ENCODE peak calls at places on chromosomes 3 and 15, in eight cellular contexts. One of them, this sample, is unnamed.

GRCh38 chr3:97105989-97106651 is 291.7 kb downstream of the EPHA6 start:
- DNase-seq in GM23338: no peak
- DNase-seq in heart right ventricle: no peak
- DNase-seq in AG09319: no peak
- DNase-seq in stomach: no peak
- DNase-seq in right atrium auricular region: no peak
- DNase-seq in GM13976: no peak
- DNase-seq in RWPE1: no peak
- DNase-seq in this sample: no peak

GRCh38 chr3:160449660-160450598 is at the start of gene TRIM59:
- DNase-seq in GM23338: peak; percentile 99
- DNase-seq in heart right ventricle: peak; percentile 57
- DNase-seq in AG09319: peak; percentile 91
- DNase-seq in stomach: peak; percentile 94
- DNase-seq in right atrium auricular region: peak; percentile 68
- DNase-seq in GM13976: peak; percentile 100
- DNase-seq in RWPE1: peak; percentile 98
- DNase-seq in this sample: peak; percentile 97

GRCh38 chr3:114121996-114122709 is 56.7 kb downstream of the DRD3 start:
- DNase-seq in GM23338: no peak
- DNase-seq in heart right ventricle: peak; percentile 60
- DNase-seq in AG09319: peak; percentile 12
- DNase-seq in stomach: no peak
- DNase-seq in right atrium auricular region: no peak
- DNase-seq in GM13976: no peak
- DNase-seq in RWPE1: no peak
- DNase-seq in this sample: no peak

GRCh38 chr3:143134446-143134845 is 14.9 kb downstream of the CHST2 start:
- DNase-seq in GM23338: no peak
- DNase-seq in heart right ventricle: no peak
- DNase-seq in AG09319: no peak
- DNase-seq in stomach: no peak
- DNase-seq in right atrium auricular region: no peak
- DNase-seq in GM13976: no peak
- DNase-seq in RWPE1: no peak
- DNase-seq in this sample: no peak

GRCh38 chr3:30886888-30887287 is 7.6 kb downstream of the GADL1 start:
- DNase-seq in GM23338: no peak
- DNase-seq in heart right ventricle: no peak
- DNase-seq in AG09319: no peak
- DNase-seq in stomach: no peak
- DNase-seq in right atrium auricular region: no peak
- DNase-seq in GM13976: no peak
- DNase-seq in RWPE1: no peak
- DNase-seq in this sample: no peak

GRCh38 chr3:132726341-132726823 is 4.2 kb upstream of the NPHP3 start:
- DNase-seq in GM23338: peak; percentile 59
- DNase-seq in heart right ventricle: no peak
- DNase-seq in AG09319: no peak
- DNase-seq in stomach: no peak
- DNase-seq in right atrium auricular region: no peak
- DNase-seq in GM13976: peak; percentile 40
- DNase-seq in RWPE1: peak; percentile 16
- DNase-seq in this sample: no peak

GRCh38 chr15:73109751-73110150 is 57.5 kb downstream of the NEO1 start:
- DNase-seq in GM23338: no peak
- DNase-seq in heart right ventricle: no peak
- DNase-seq in AG09319: no peak
- DNase-seq in stomach: no peak
- DNase-seq in right atrium auricular region: no peak
- DNase-seq in GM13976: no peak
- DNase-seq in RWPE1: no peak
- DNase-seq in this sample: no peak

GRCh38 chr15:82621970-82622369 is 25.2 kb downstream of the CPEB1 start:
- DNase-seq in GM23338: peak; percentile 45
- DNase-seq in heart right ventricle: no peak
- DNase-seq in AG09319: no peak
- DNase-seq in stomach: no peak
- DNase-seq in right atrium auricular region: no peak
- DNase-seq in GM13976: no peak
- DNase-seq in RWPE1: no peak
- DNase-seq in this sample: no peak

GRCh38 chr3:8741581-8742355 is 8.2 kb downstream of the CAV3 start:
- DNase-seq in GM23338: peak; percentile 85
- DNase-seq in heart right ventricle: peak; percentile 58
- DNase-seq in AG09319: peak; percentile 39
- DNase-seq in stomach: no peak
- DNase-seq in right atrium auricular region: no peak
- DNase-seq in GM13976: no peak
- DNase-seq in RWPE1: peak; percentile 84
- DNase-seq in this sample: no peak

GRCh38 chr3:32391643-32392529 is at the start of gene CMTM7:
- DNase-seq in GM23338: peak; percentile 86
- DNase-seq in heart right ventricle: peak; percentile 73
- DNase-seq in AG09319: no peak
- DNase-seq in stomach: peak; percentile 79
- DNase-seq in right atrium auricular region: peak; percentile 66
- DNase-seq in GM13976: peak; percentile 66
- DNase-seq in RWPE1: peak; percentile 52
- DNase-seq in this sample: no peak

GRCh38 chr3:25782938-25783660 is at the start of gene NGLY1:
- DNase-seq in GM23338: peak; percentile 83
- DNase-seq in heart right ventricle: peak; percentile 81
- DNase-seq in AG09319: no peak
- DNase-seq in stomach: peak; percentile 89
- DNase-seq in right atrium auricular region: peak; percentile 80
- DNase-seq in GM13976: peak; percentile 90
- DNase-seq in RWPE1: peak; percentile 63
- DNase-seq in this sample: peak; percentile 94
- TF ChIP-seq CTCF in GM23338: no peak
- TF ChIP-seq CTCF in heart right ventricle: no peak
- TF ChIP-seq CTCF in AG09319: no peak
- TF ChIP-seq CTCF in stomach: peak; percentile 34
- TF ChIP-seq CTCF in right atrium auricular region: no peak
- TF ChIP-seq CTCF in GM13976: no peak
- TF ChIP-seq CTCF in RWPE1: no peak
- TF ChIP-seq CTCF in this sample: peak; percentile 35

GRCh38 chr15:99368743-99369142 is 117.5 kb downstream of the LRRC28 start:
- DNase-seq in GM23338: no peak
- DNase-seq in heart right ventricle: no peak
- DNase-seq in AG09319: no peak
- DNase-seq in stomach: no peak
- DNase-seq in right atrium auricular region: no peak
- DNase-seq in GM13976: no peak
- DNase-seq in RWPE1: no peak
- DNase-seq in this sample: no peak

GRCh38 chr15:99369250-99369649 is 118.0 kb downstream of the LRRC28 start:
- DNase-seq in GM23338: no peak
- DNase-seq in heart right ventricle: no peak
- DNase-seq in AG09319: no peak
- DNase-seq in stomach: no peak
- DNase-seq in right atrium auricular region: no peak
- DNase-seq in GM13976: no peak
- DNase-seq in RWPE1: no peak
- DNase-seq in this sample: no peak

GRCh38 chr15:99366013-99366412 is 114.7 kb downstream of the LRRC28 start:
- DNase-seq in GM23338: no peak
- DNase-seq in heart right ventricle: no peak
- DNase-seq in AG09319: no peak
- DNase-seq in stomach: no peak
- DNase-seq in right atrium auricular region: no peak
- DNase-seq in GM13976: no peak
- DNase-seq in RWPE1: no peak
- DNase-seq in this sample: no peak

DNA sequence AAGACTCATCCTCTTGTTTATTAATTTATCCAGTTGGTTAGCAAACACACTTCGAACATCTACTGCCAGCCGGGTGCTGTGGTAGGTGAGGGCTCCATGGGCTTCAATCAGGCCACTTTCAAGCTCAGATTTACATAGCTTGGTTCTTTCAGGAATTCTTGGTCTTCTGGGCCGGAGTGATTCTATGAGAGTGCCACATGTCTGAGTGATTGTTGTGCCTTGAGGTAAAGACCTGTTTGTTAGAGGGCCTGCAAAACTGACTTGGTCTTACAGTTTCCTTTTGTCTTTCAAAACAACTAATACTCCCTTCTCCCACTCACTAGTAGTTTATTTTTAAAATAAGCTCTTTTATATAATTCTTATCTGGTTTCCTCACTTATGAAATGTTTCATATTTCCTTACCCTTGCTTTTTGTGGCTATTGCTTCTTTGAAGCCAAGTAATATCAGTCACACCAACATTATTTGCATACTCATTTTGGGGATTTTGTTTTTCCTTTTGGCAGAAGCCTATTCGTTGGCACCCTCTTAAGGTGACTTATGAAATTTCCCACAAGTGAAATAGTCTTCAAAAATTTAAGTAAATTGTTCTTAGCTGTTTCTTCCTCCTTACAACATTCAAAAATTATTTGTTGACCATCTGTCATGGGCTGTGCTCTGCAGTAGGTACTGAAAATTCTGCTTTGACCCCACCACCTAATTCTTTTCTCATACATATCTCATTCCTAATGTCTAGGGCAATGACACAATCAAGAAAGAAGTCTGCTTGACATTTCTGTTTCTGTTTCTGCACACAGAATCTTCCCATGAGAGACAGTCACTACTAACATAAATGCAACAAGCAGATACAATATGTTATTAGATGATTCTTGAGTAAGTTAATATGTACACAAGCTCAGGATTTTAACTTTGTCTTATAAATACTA is 120.2 kb downstream of the LRRC28 start:
- DNase-seq in GM23338: peak; percentile 25
- DNase-seq in heart right ventricle: no peak
- DNase-seq in AG09319: peak; percentile 8
- DNase-seq in stomach: no peak
- DNase-seq in right atrium auricular region: no peak
- DNase-seq in GM13976: no peak
- DNase-seq in RWPE1: no peak
- DNase-seq in this sample: no peak
- TF ChIP-seq CTCF in GM23338: no peak
- TF ChIP-seq CTCF in heart right ventricle: no peak
- TF ChIP-seq CTCF in AG09319: peak; percentile 12
- TF ChIP-seq CTCF in stomach: no peak
- TF ChIP-seq CTCF in right atrium auricular region: no peak
- TF ChIP-seq CTCF in GM13976: no peak
- TF ChIP-seq CTCF in RWPE1: peak; percentile 46
- TF ChIP-seq CTCF in this sample: peak; percentile 71

GRCh38 chr3:72185549-72186484 is 400.9 kb upstream of the PROK2 start:
- DNase-seq in GM23338: no peak
- DNase-seq in heart right ventricle: no peak
- DNase-seq in AG09319: no peak
- DNase-seq in stomach: no peak
- DNase-seq in right atrium auricular region: no peak
- DNase-seq in GM13976: no peak
- DNase-seq in RWPE1: peak; percentile 61
- DNase-seq in this sample: no peak

GRCh38 chr3:72189344-72189743 is 404.4 kb upstream of the PROK2 start:
- DNase-seq in GM23338: no peak
- DNase-seq in heart right ventricle: no peak
- DNase-seq in AG09319: no peak
- DNase-seq in stomach: no peak
- DNase-seq in right atrium auricular region: no peak
- DNase-seq in GM13976: no peak
- DNase-seq in RWPE1: no peak
- DNase-seq in this sample: no peak

GRCh38 chr3:72186485-72186864 is 401.5 kb upstream of the PROK2 start:
- DNase-seq in GM23338: no peak
- DNase-seq in heart right ventricle: no peak
- DNase-seq in AG09319: no peak
- DNase-seq in stomach: no peak
- DNase-seq in right atrium auricular region: no peak
- DNase-seq in GM13976: no peak
- DNase-seq in RWPE1: peak; percentile 8
- DNase-seq in this sample: no peak

GRCh38 chr3:72190050-72190449 is 405.1 kb upstream of the PROK2 start:
- DNase-seq in GM23338: no peak
- DNase-seq in heart right ventricle: no peak
- DNase-seq in AG09319: no peak
- DNase-seq in stomach: no peak
- DNase-seq in right atrium auricular region: no peak
- DNase-seq in GM13976: no peak
- DNase-seq in RWPE1: no peak
- DNase-seq in this sample: no peak

DNA sequence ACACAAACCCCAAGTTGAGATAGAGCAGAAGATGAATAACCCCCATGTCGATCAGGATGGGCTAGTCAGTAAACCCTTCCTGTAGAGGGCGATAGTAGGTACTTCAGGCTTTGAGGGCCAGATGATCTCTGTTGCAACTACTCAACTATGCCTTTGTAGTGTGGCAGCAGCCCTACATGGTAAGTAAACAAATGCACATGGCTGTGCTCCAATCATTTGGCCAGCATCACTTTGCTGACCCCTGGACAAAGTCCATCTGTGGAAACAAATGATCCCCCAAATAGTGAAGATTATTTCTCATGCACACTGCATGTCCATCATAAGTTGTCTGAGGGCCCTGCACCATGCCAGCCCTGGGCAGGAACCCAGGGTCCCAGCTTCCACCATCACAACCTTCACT is 402.2 kb upstream of the PROK2 start:
- DNase-seq in GM23338: peak; percentile 72
- DNase-seq in heart right ventricle: no peak
- DNase-seq in AG09319: no peak
- DNase-seq in stomach: no peak
- DNase-seq in right atrium auricular region: no peak
- DNase-seq in GM13976: peak; percentile 29
- DNase-seq in RWPE1: no peak
- DNase-seq in this sample: no peak
- TF ChIP-seq CTCF in GM23338: peak; percentile 57
- TF ChIP-seq CTCF in heart right ventricle: no peak
- TF ChIP-seq CTCF in AG09319: no peak
- TF ChIP-seq CTCF in stomach: no peak
- TF ChIP-seq CTCF in right atrium auricular region: no peak
- TF ChIP-seq CTCF in GM13976: peak; percentile 26
- TF ChIP-seq CTCF in RWPE1: no peak
- TF ChIP-seq CTCF in this sample: peak; percentile 39

GRCh38 chr15:51731549-51732267 is 5.7 kb downstream of the LYSMD2 start:
- DNase-seq in GM23338: peak; percentile 15
- DNase-seq in heart right ventricle: peak; percentile 57
- DNase-seq in AG09319: no peak
- DNase-seq in stomach: peak; percentile 39
- DNase-seq in right atrium auricular region: peak; percentile 59
- DNase-seq in GM13976: peak; percentile 51
- DNase-seq in RWPE1: peak; percentile 25
- DNase-seq in this sample: no peak

GRCh38 chr15:51724673-51725072 is 12.8 kb downstream of the LYSMD2 start:
- DNase-seq in GM23338: peak; percentile 21
- DNase-seq in heart right ventricle: no peak
- DNase-seq in AG09319: no peak
- DNase-seq in stomach: no peak
- DNase-seq in right atrium auricular region: no peak
- DNase-seq in GM13976: no peak
- DNase-seq in RWPE1: no peak
- DNase-seq in this sample: no peak

GRCh38 chr15:51726302-51727073 is 11.0 kb downstream of the LYSMD2 start:
- DNase-seq in GM23338: peak; percentile 83
- DNase-seq in heart right ventricle: peak; percentile 71
- DNase-seq in AG09319: no peak
- DNase-seq in stomach: no peak
- DNase-seq in right atrium auricular region: peak; percentile 84
- DNase-seq in GM13976: peak; percentile 43
- DNase-seq in RWPE1: peak; percentile 96
- DNase-seq in this sample: no peak

GRCh38 chr15:51724199-51724598 is 13.3 kb downstream of the LYSMD2 start:
- DNase-seq in GM23338: no peak
- DNase-seq in heart right ventricle: no peak
- DNase-seq in AG09319: no peak
- DNase-seq in stomach: no peak
- DNase-seq in right atrium auricular region: no peak
- DNase-seq in GM13976: no peak
- DNase-seq in RWPE1: no peak
- DNase-seq in this sample: no peak

GRCh38 chr15:51727141-51727897 is 10.1 kb downstream of the LYSMD2 start:
- DNase-seq in GM23338: peak; percentile 24
- DNase-seq in heart right ventricle: no peak
- DNase-seq in AG09319: no peak
- DNase-seq in stomach: no peak
- DNase-seq in right atrium auricular region: no peak
- DNase-seq in GM13976: no peak
- DNase-seq in RWPE1: no peak
- DNase-seq in this sample: no peak
- TF ChIP-seq CTCF in GM23338: no peak
- TF ChIP-seq CTCF in heart right ventricle: no peak
- TF ChIP-seq CTCF in AG09319: peak; percentile 18
- TF ChIP-seq CTCF in stomach: no peak
- TF ChIP-seq CTCF in right atrium auricular region: peak; percentile 33
- TF ChIP-seq CTCF in GM13976: peak; percentile 15
- TF ChIP-seq CTCF in RWPE1: no peak
- TF ChIP-seq CTCF in this sample: no peak

This sample was measured in chondrocyte.